ENCODE peak calls at places on chromosomes 7 and 10, in six cellular contexts. A is adipocyte; N is stimulated activated effector memory CD8-positive, alpha-beta T cell treated with anti-CD3 and anti-CD28 coated beads, Interleukin-12 subunit alpha, Interleukin-12 subunit beta, amount 100 ng/mL, for 72 hours; I is fibroblast of lung; J is SK-MEL-5; K is smooth muscle cell of the brain vasculature. Z is an unnamed sample.

GRCh38 chr10:95431900-95432342 is 129.2 kb downstream of the SORBS1 start:
- DNase-seq in I (no peak), K (no peak), N (no peak), A (no peak), J (no peak), Z (no peak)

GRCh38 chr7:152145853-152146466 is 120.5 kb downstream of the GALNT11 start:
- DNase-seq in A (peak), I (peak), K (no peak), J (peak), N (peak), Z (peak)

GRCh38 chr10:47454294-47455058 is 29.4 kb downstream of the ANXA8 start:
- DNase-seq in J (no peak), N (peak), A (no peak), K (no peak), I (no peak), Z (no peak)

GRCh38 chr7:43244232-43244631 is 131.8 kb downstream of the HECW1 start:
- DNase-seq in J (no peak), N (no peak), K (no peak), I (no peak), A (no peak), Z (no peak)

GRCh38 chr7:4642468-4643203 is 39.5 kb upstream of the FOXK1 start:
- DNase-seq in I (no peak), N (no peak), A (no peak), J (no peak), K (no peak), Z (no peak)

GRCh38 chr7:3897430-3898385 is 596.7 kb downstream of the SDK1 start:
- DNase-seq in A (peak), I (peak), J (peak), K (peak), N (peak), Z (peak)

GRCh38 chr10:103917326-103918052 is 495 bp downstream of the STN1 start:
- DNase-seq in N (no peak), J (peak), K (no peak), I (no peak), A (peak), Z (no peak)

GRCh38 chr10:88456730-88457129 is 126.4 kb downstream of the RNLS start:
- DNase-seq in A (peak), J (no peak), N (no peak), K (no peak), I (peak), Z (no peak)

GRCh38 chr10:114550756-114551290 is 107.3 kb downstream of the ABLIM1 start:
- DNase-seq in K (no peak), I (peak), J (peak), N (no peak), A (peak), Z (peak)

GRCh38 chr7:141228482-141228881 is 154.6 kb downstream of the TMEM178B start:
- DNase-seq in J (no peak), K (no peak), A (no peak), I (no peak), N (no peak), Z (no peak)

GRCh38 chr7:21942955-21943354 is 2.7 kb downstream of the CDCA7L start:
- DNase-seq in J (no peak), N (no peak), I (no peak), A (no peak), K (no peak), Z (no peak)

GRCh38 chr7:73952266-73952665 is 75.7 kb upstream of the ELN start:
- DNase-seq in K (no peak), I (no peak), A (no peak), J (no peak), N (no peak), Z (no peak)

GRCh38 chr10:98534046-98534445 is 87.3 kb upstream of the HPS1 start:
- DNase-seq in N (no peak), J (no peak), K (no peak), A (peak), I (no peak), Z (no peak)

GRCh38 chr7:19747740-19748339 is 25.6 kb downstream of the TMEM196 start:
- DNase-seq in I (peak), N (no peak), A (peak), K (no peak), J (peak), Z (peak)

GRCh38 chr10:62451606-62451965 is 77.4 kb downstream of the ZNF365 start:
- DNase-seq in K (no peak), A (no peak), N (no peak), I (no peak), J (peak), Z (no peak)

GRCh38 chr7:103718482-103719415 is 270.7 kb downstream of the RELN start:
- DNase-seq in K (no peak), J (no peak), N (no peak), I (no peak), A (no peak), Z (no peak)

GRCh38 chr7:47477191-47478016 is 104.5 kb downstream of the TNS3 start:
- DNase-seq in N (no peak), A (no peak), K (no peak), I (no peak), J (no peak), Z (peak)

GRCh38 chr10:3068968-3069737 is 1.8 kb downstream of the PFKP start:
- DNase-seq in J (no peak), I (peak), K (no peak), A (peak), N (no peak), Z (no peak)

GRCh38 chr7:32670105-32670504 is 174.8 kb downstream of the AVL9 start:
- DNase-seq in K (no peak), A (peak), I (peak), J (peak), N (no peak), Z (peak)

GRCh38 chr10:1598393-1599153 is 138.8 kb downstream of the ADARB2 start:
- DNase-seq in A (no peak), I (no peak), K (no peak), N (no peak), J (no peak), Z (no peak)

GRCh38 chr10:42896735-42897134 is 114.1 kb downstream of the BMS1 start:
- DNase-seq in N (no peak), J (no peak), K (no peak), A (no peak), I (no peak), Z (no peak)

Z was measured in DMS153.